ENCODE peak calls at places on chromosomes 2 and 18, in ten cellular contexts. E, S, L, J, R, G, F, Y, H and O are unnamed samples.

GRCh38 chr2:220394433-220394832 is 767.0 kb downstream of the SLC4A3 start:
- DNase-seq in E (no peak), S (no peak), L (peak), J (peak), R (peak), G (no peak), F (no peak), Y (peak), H (peak), O (no peak)

GRCh38 chr2:178418426-178418825 is 32.5 kb downstream of the PRKRA start:
- DNase-seq in E (no peak), S (no peak), L (peak), J (peak), R (peak), G (no peak), F (no peak), Y (peak), H (peak), O (no peak)

GRCh38 chr2:231935207-231935524 is 9.0 kb upstream of the NPPC start:
- DNase-seq in E (no peak), S (no peak), L (no peak), J (no peak), R (peak), G (no peak), F (no peak), Y (no peak), H (no peak), O (no peak)

GRCh38 chr2:62669180-62669579 is 36.3 kb upstream of the EHBP1 start:
- DNase-seq in E (no peak), S (no peak), L (no peak), J (no peak), R (no peak), G (no peak), F (no peak), Y (no peak), H (no peak), O (no peak)

GRCh38 chr2:222313816-222314215 is 15.0 kb upstream of the PAX3 start:
- DNase-seq in E (no peak), S (no peak), L (no peak), J (no peak), R (no peak), G (no peak), F (no peak), Y (no peak), H (no peak), O (no peak)

GRCh38 chr2:204452464-204453023 is 92.7 kb upstream of the PARD3B start:
- DNase-seq in E (no peak), S (no peak), L (peak), J (peak), R (peak), G (no peak), F (no peak), Y (peak), H (peak), O (peak)

GRCh38 chr2:79219383-79219988 is 59.9 kb upstream of the REG3A start:
- DNase-seq in E (no peak), S (no peak), L (peak), J (peak), R (peak), G (no peak), F (no peak), Y (peak), H (peak), O (peak)

GRCh38 chr2:240618776-240619175 is 6.5 kb upstream of the GPR35 start:
- DNase-seq in E (no peak), S (no peak), L (no peak), J (no peak), R (no peak), G (no peak), F (no peak), Y (no peak), H (no peak), O (no peak)

GRCh38 chr2:96733931-96734330 is 5.9 kb downstream of the LMAN2L start:
- DNase-seq in E (no peak), S (no peak), L (no peak), J (no peak), R (no peak), G (no peak), F (no peak), Y (no peak), H (no peak), O (no peak)

GRCh38 chr2:238220892-238221521 is 17.5 kb upstream of the ILKAP start:
- DNase-seq in E (no peak), S (no peak), L (peak), J (no peak), R (no peak), G (no peak), F (peak), Y (peak), H (no peak), O (no peak)

GRCh38 chr18:13139885-13140450 is 78.6 kb upstream of the LDLRAD4 start:
- DNase-seq in E (no peak), S (no peak), L (no peak), J (no peak), R (no peak), G (no peak), F (no peak), Y (no peak), H (no peak), O (no peak)

GRCh38 chr2:217797170-217797569 is 205.6 kb downstream of the TNS1 start:
- DNase-seq in E (no peak), S (no peak), L (no peak), J (no peak), R (no peak), G (no peak), F (no peak), Y (no peak), H (no peak), O (no peak)

GRCh38 chr2:236979664-236980063 is 106.0 kb upstream of the COPS8 start:
- DNase-seq in E (no peak), S (no peak), L (no peak), J (no peak), R (no peak), G (no peak), F (no peak), Y (no peak), H (no peak), O (no peak)

GRCh38 chr2:121356058-121356640 is 71.1 kb upstream of the TFCP2L1 start:
- DNase-seq in E (no peak), S (no peak), L (peak), J (peak), R (peak), G (no peak), F (no peak), Y (peak), H (peak), O (peak)

GRCh38 chr2:48145845-48146452 is 239.7 kb upstream of the FBXO11 start:
- DNase-seq in E (no peak), S (no peak), L (peak), J (no peak), R (peak), G (no peak), F (no peak), Y (peak), H (peak), O (no peak)

GRCh38 chr2:129056309-129056958 is 737.8 kb upstream of the HS6ST1 start:
- DNase-seq in E (no peak), S (no peak), L (no peak), J (no peak), R (no peak), G (no peak), F (no peak), Y (no peak), H (no peak), O (no peak)

GRCh38 chr2:149221898-149222297 is 108.5 kb upstream of the LYPD6 start:
- DNase-seq in E (no peak), S (no peak), L (no peak), J (no peak), R (no peak), G (no peak), F (no peak), Y (no peak), H (no peak), O (no peak)

GRCh38 chr18:76689646-76690264 is 132.6 kb upstream of the ZNF236 start:
- DNase-seq in E (no peak), S (no peak), L (no peak), J (peak), R (no peak), G (no peak), F (no peak), Y (no peak), H (no peak), O (no peak)

GRCh38 chr2:133518646-133519344 is 49.5 kb downstream of the NCKAP5 start:
- DNase-seq in E (no peak), S (no peak), L (no peak), J (no peak), R (no peak), G (no peak), F (no peak), Y (no peak), H (no peak), O (no peak)

GRCh38 chr18:76668119-76668518 is 154.2 kb upstream of the ZNF236 start:
- DNase-seq in E (no peak), S (no peak), L (no peak), J (no peak), R (no peak), G (no peak), F (no peak), Y (no peak), H (no peak), O (no peak)

GRCh38 chr2:164911832-164912231 is 43.5 kb downstream of the SLC38A11 start:
- DNase-seq in E (no peak), S (no peak), L (no peak), J (no peak), R (no peak), G (no peak), F (no peak), Y (no peak), H (no peak), O (no peak)

GRCh38 chr2:73063909-73064875 is 7.3 kb downstream of the SFXN5 start:
- DNase-seq in E (no peak), S (no peak), L (peak), J (peak), R (peak), G (no peak), F (no peak), Y (peak), H (peak), O (peak)